ENCODE peak calls at places on chromosome 14, in four cellular contexts. Z, B, K and P are unnamed samples.

GRCh38 chr14:40122978-40123648 is 690.9 kb upstream of the FBXO33 start:
- DNase-seq in Z (peak; percentile 20), B (no peak), K (no peak), P (no peak)

GRCh38 chr14:53501361-53502320 is 348.5 kb upstream of the DDHD1 start:
- DNase-seq in Z (no peak), B (no peak), K (no peak), P (no peak)

GRCh38 chr14:69879175-69880047 is at the start of gene SMOC1:
- DNase-seq in Z (no peak), B (peak; percentile 84), K (no peak), P (peak; percentile 93)

GRCh38 chr14:103097994-103098957 is 3.8 kb downstream of the EXOC3L4 start:
- DNase-seq in Z (no peak), B (no peak), K (peak; percentile 80), P (no peak)

GRCh38 chr14:61567838-61568571 is 127.3 kb upstream of the HIF1A start:
- DNase-seq in Z (no peak), B (no peak), K (no peak), P (no peak)

GRCh38 chr14:67077914-67078313 is 111.3 kb upstream of the GARIN2 start:
- DNase-seq in Z (no peak), B (no peak), K (no peak), P (no peak)

GRCh38 chr14:69373104-69373503 is 25.0 kb downstream of the ERH start:
- DNase-seq in Z (no peak), B (no peak), K (no peak), P (no peak)

GRCh38 chr14:61183486-61183885 is 97.7 kb downstream of the TMEM30B start:
- DNase-seq in Z (no peak), B (no peak), K (no peak), P (no peak)

GRCh38 chr14:67710209-67710608 is 8.5 kb downstream of the RDH12 start:
- DNase-seq in Z (no peak), B (no peak), K (peak; percentile 35), P (no peak)

GRCh38 chr14:56666716-56667115 is 87.1 kb downstream of the TMEM260 start:
- DNase-seq in Z (no peak), B (no peak), K (no peak), P (no peak)

GRCh38 chr14:34237098-34237497 is 224.9 kb downstream of the SPTSSA start:
- DNase-seq in Z (no peak), B (peak; percentile 28), K (no peak), P (no peak)

GRCh38 chr14:61257469-61258057 is 23.6 kb downstream of the TMEM30B start:
- DNase-seq in Z (no peak), B (no peak), K (no peak), P (no peak)

GRCh38 chr14:22497144-22497423 is 91.9 kb downstream of the DAD1 start:
- DNase-seq in Z (no peak), B (no peak), K (no peak), P (no peak)

GRCh38 chr14:87898301-87898700 is 94.7 kb downstream of the GALC start:
- DNase-seq in Z (no peak), B (no peak), K (no peak), P (no peak)

GRCh38 chr14:36690301-36691020 is 28.8 kb downstream of the PAX9 start:
- DNase-seq in Z (no peak), B (no peak), K (no peak), P (no peak)

GRCh38 chr14:26199599-26200370 is 398.0 kb downstream of the NOVA1 start:
- DNase-seq in Z (no peak), B (no peak), K (no peak), P (no peak)

GRCh38 chr14:73753887-73754880 is 40.0 kb upstream of the PNMA1 start:
- DNase-seq in Z (peak; percentile 61), B (no peak), K (no peak), P (no peak)

GRCh38 chr14:64421166-64421565 is 33.0 kb downstream of the MTHFD1 start:
- DNase-seq in Z (no peak), B (no peak), K (no peak), P (no peak)

GRCh38 chr14:20662968-20663731 is 21.2 kb upstream of the RNASE4 start:
- DNase-seq in Z (peak; percentile 88), B (peak; percentile 76), K (peak; percentile 81), P (peak; percentile 74)

GRCh38 chr14:76977793-76978730 is 50.4 kb downstream of the IRF2BPL start:
- DNase-seq in Z (peak; percentile 81), B (peak; percentile 52), K (peak; percentile 85), P (no peak)

GRCh38 chr14:90969493-90970166 is 90.8 kb downstream of the RPS6KA5 start:
- DNase-seq in Z (no peak), B (no peak), K (no peak), P (no peak)

GRCh38 chr14:84361476-84361875 is 1168.5 kb upstream of the FLRT2 start:
- DNase-seq in Z (no peak), B (no peak), K (no peak), P (no peak)
- TF ChIP-seq SP1 in Z (no peak), B (no peak), K (no peak), P (no peak)

DNA sequence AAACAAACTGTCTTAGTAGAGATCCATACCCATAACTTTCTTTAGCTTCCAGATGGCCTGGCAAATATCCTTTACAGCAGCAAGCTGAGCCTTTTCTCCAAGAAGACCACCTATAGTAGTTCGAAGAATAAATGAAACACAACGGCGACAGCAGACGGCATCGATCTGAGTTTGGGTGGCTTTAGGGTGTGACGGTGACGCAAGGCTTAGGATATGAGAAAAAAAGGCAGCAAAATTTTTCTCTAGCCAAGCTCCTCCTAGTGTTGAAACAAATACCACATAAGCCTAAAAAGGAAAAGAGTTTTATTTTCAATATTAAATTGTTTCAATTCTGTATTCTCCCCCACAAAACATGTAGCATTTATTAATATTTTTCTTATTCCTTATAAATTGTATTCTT is 33.3 kb downstream of the HEATR5A start:
- DNase-seq in Z (no peak), B (no peak), K (no peak), P (peak; percentile 30)
- TF ChIP-seq FOXM1 in Z (no peak), B (no peak), K (no peak), P (no peak)

GRCh38 chr14:24144451-24144850 is 2.0 kb downstream of the PSME2 start:
- DNase-seq in Z (no peak), B (no peak), K (no peak), P (no peak)

GRCh38 chr14:24146622-24146977 is 190 bp upstream of the PSME2 start:
- DNase-seq in Z (peak; percentile 93), B (peak; percentile 100), K (peak; percentile 95), P (peak; percentile 93)

GRCh38 chr14:24146978-24147760 is at the start of gene RNF31:
- DNase-seq in Z (peak; percentile 92), B (peak; percentile 100), K (peak; percentile 97), P (peak; percentile 94)

GRCh38 chr14:24145219-24145618 is 1.2 kb downstream of the PSME2 start:
- DNase-seq in Z (no peak), B (no peak), K (no peak), P (no peak)

GRCh38 chr14:24145700-24146621 is at the start of gene PSME2:
- DNase-seq in Z (no peak), B (no peak), K (no peak), P (no peak)
- TF ChIP-seq SP1 in Z (peak; percentile 42), B (no peak), K (no peak), P (no peak)

GRCh38 chr14:95218472-95219193 is 61.3 kb upstream of the DICER1 start:
- DNase-seq in Z (no peak), B (no peak), K (no peak), P (no peak)
- TF ChIP-seq FOXM1 in Z (no peak), B (no peak), K (no peak), P (no peak)

DNA sequence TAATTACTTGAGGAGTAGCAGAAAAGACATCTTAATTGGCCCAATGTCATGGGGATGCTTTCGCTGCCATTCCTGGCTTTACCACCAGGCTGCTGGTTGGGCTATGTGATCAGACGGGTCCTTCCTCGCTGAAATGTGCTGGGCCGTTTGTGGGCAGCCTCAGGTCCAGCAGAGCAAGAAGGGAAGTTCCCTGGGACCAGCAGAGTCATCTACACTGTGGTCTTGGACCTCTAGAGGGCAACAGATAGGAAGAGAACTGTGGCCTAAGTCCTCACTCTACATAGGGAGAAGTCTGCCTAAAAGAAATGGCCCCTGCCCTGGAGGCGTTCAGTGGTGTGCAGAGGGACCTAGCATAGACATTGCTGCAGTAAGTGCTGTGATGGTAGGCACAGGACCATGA is 10.9 kb downstream of the EVL start:
- DNase-seq in Z (no peak), B (peak; percentile 15), K (peak; percentile 77), P (peak; percentile 37)
- TF ChIP-seq SP1 in Z (no peak), B (no peak), K (no peak), P (no peak)

GRCh38 chr14:35456261-35456660 is 51.7 kb upstream of the NFKBIA start:
- DNase-seq in Z (no peak), B (no peak), K (no peak), P (no peak)
- TF ChIP-seq FOXM1 in Z (no peak), B (no peak), K (no peak), P (no peak)

GRCh38 chr14:49961270-49962222 is 68.7 kb downstream of the ARF6 start:
- DNase-seq in Z (no peak), B (no peak), K (peak; percentile 17), P (no peak)
- TF ChIP-seq SP1 in Z (no peak), B (no peak), K (no peak), P (no peak)

DNA sequence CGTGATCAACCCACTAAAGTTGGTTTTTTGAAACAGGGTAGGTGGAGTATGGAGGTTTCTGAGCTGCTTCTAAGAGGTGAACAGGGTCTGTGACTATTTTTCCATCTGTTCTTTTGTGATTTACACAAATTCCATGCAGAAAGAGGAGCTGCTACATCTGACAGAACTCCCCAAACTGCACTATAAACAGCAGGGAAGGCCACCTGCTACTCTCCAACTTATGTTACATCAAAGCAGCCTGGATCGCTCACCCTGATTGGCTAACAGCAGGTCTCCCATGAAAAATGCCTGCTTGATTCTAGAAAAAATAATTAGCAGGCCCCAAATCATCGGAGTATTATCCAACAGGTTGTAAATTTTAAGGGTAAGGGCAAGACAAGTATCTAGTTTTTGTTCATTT is 282.9 kb upstream of the FLRT2 start:
- DNase-seq in Z (no peak), B (no peak), K (no peak), P (no peak)
- TF ChIP-seq FOXM1 in Z (no peak), B (no peak), K (no peak), P (no peak)

GRCh38 chr14:89848165-89848564 is 106.4 kb downstream of the EFCAB11 start:
- DNase-seq in Z (no peak), B (no peak), K (no peak), P (no peak)

GRCh38 chr14:89841855-89842254 is 112.7 kb downstream of the EFCAB11 start:
- DNase-seq in Z (no peak), B (no peak), K (no peak), P (no peak)

GRCh38 chr14:89844508-89844907 is 110.0 kb downstream of the EFCAB11 start:
- DNase-seq in Z (no peak), B (no peak), K (no peak), P (no peak)

GRCh38 chr14:89842852-89843251 is 111.7 kb downstream of the EFCAB11 start:
- DNase-seq in Z (no peak), B (peak; percentile 15), K (no peak), P (no peak)

DNA sequence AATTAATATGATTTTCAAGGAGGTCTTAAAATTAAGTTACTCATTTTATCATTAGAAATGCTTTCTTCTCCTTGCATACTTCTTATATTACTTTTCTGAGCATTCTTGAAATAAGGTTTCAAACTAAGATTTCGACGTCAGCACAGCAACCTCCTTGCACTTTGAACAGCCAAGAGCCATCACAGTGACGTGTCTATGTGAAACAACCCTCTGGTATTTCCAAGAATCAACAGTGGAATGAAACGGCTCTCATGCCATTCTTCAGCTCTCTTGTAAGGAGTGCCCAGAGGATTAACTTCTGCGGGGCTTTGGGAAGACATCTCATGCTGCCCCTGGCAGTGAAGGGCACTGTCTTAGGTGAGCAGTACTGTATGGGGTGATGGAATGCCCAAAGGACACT is 109.2 kb downstream of the EFCAB11 start:
- DNase-seq in Z (no peak), B (no peak), K (no peak), P (no peak)
- TF ChIP-seq SP1 in Z (no peak), B (no peak), K (no peak), P (no peak)